ENCODE peak calls at places on chromosomes 3 and 15, in six cellular contexts. D is OCI-LY7, N is brain microvascular endothelial cell, A is left ventricle myocardium inferior, M is epithelial cell of esophagus, L is AG09309. H is an unnamed sample.

GRCh38 chr3:177836671-177837070 is 639.4 kb upstream of the TBL1XR1 start:
- DNase-seq in D (no peak), N (no peak), A (no peak), M (peak), L (no peak), H (no peak)

GRCh38 chr3:110419096-110419495 is 652.5 kb upstream of the NECTIN3 start:
- DNase-seq in D (no peak), N (no peak), A (no peak), M (peak), L (no peak), H (no peak)

GRCh38 chr15:71575474-71576045 is 234.8 kb upstream of the NR2E3 start:
- DNase-seq in D (peak), N (no peak), A (no peak), M (peak), L (no peak), H (no peak)

GRCh38 chr3:66398228-66399025 is 102.4 kb downstream of the LRIG1 start:
- DNase-seq in D (no peak), N (no peak), A (no peak), M (peak), L (no peak), H (no peak)

GRCh38 chr3:85164446-85164845 is 205.7 kb downstream of the CADM2 start:
- DNase-seq in D (no peak), N (no peak), A (no peak), M (peak), L (no peak), H (no peak)

GRCh38 chr3:113275876-113276580 is 64.7 kb downstream of the BOC start:
- DNase-seq in D (peak), N (peak), A (peak), M (peak), L (peak), H (peak)

GRCh38 chr3:46539443-46540005 is 26.6 kb downstream of the LRRC2 start:
- DNase-seq in D (peak), N (no peak), A (no peak), M (no peak), L (no peak), H (no peak)

GRCh38 chr3:196149375-196149774 is 61.8 kb downstream of the ZDHHC19 start:
- DNase-seq in D (no peak), N (peak), A (no peak), M (no peak), L (no peak), H (no peak)

GRCh38 chr3:169173231-169173630 is 490.3 kb downstream of the MECOM start:
- DNase-seq in D (no peak), N (no peak), A (no peak), M (peak), L (no peak), H (no peak)

GRCh38 chr3:9351709-9352126 is 11.1 kb upstream of the THUMPD3 start:
- DNase-seq in D (no peak), N (no peak), A (no peak), M (peak), L (no peak), H (no peak)

GRCh38 chr3:142993958-142994442 is 7.4 kb upstream of the U2SURP start:
- DNase-seq in D (peak), N (peak), A (peak), M (peak), L (peak), H (peak)

GRCh38 chr3:127588675-127589577 is 1.6 kb downstream of the TPRA1 start:
- DNase-seq in D (peak), N (peak), A (no peak), M (peak), L (peak), H (no peak)

GRCh38 chr15:48084759-48085420 is 35.9 kb upstream of the SLC24A5 start:
- DNase-seq in D (peak), N (peak), A (no peak), M (peak), L (no peak), H (no peak)

GRCh38 chr3:109944836-109945235 is 607.5 kb upstream of the DPPA4 start:
- DNase-seq in D (no peak), N (no peak), A (no peak), M (no peak), L (no peak), H (no peak)

GRCh38 chr15:40108061-40108854 is 421 bp downstream of the BMF start:
- DNase-seq in D (no peak), N (no peak), A (peak), M (peak), L (no peak), H (peak)

GRCh38 chr3:112774293-112774926 is 72.3 kb downstream of the CD200R1L start:
- DNase-seq in D (no peak), N (peak), A (no peak), M (peak), L (no peak), H (no peak)

GRCh38 chr3:126465928-126466564 is 9.6 kb downstream of the ZXDC start:
- DNase-seq in D (no peak), N (no peak), A (no peak), M (no peak), L (no peak), H (peak)

GRCh38 chr3:31847760-31848159 is 133.3 kb downstream of the OSBPL10 start:
- DNase-seq in D (no peak), N (no peak), A (no peak), M (no peak), L (no peak), H (no peak)

GRCh38 chr3:69925506-69925905 is 74.0 kb upstream of the SAMMSON start:
- DNase-seq in D (no peak), N (no peak), A (no peak), M (no peak), L (no peak), H (no peak)

DNA sequence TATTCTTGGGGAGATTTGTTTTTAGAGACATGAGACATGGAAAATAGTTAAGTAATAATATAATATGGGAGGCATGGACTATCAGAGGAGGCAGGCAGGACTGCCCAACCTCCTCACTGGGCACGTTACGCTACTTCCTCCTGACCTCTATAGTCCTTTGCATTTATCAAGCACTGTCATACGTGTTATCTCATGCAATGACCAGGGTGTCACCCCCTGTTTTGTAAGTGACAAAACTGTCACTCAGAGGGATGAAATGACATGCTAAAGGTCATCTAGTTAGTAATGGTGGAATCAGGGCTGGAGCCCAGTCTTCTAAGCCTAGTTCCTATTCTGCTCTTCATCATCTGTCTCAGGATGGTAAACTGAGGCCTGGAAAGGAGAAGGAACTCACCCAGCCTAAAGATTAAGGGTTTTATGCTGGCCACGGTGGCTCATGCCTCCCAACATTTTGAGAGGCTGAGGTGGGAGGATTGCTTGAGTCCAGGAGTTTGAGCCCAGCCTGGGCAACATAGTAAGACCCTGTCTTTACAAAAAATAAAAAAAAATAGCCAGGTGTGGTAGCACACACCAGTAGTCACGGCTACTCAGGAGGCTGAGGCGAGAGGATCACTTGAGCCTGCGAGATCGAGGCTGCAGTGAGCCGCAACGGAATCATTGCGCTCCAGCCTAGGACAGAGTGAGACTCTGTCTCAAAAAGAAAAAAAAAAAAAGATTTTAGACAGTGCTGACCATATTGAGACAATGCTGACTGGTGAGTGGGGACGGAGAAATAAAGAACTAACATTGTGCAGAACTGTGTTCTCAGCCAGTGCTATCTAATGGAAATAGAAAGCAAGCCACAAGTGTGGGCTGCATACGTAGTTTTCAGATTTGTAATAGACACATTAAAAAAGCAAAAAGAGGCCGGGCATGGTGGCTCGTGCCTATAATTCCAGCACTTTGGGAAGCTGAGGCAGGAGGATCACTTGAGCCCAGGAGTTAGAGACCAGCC is 67.0 kb downstream of the ST6GAL1 start:
- DNase-seq in D (peak), N (peak), A (no peak), M (no peak), L (no peak), H (no peak)
- H3K4me3 ChIP-seq in D (peak), N (no peak), A (no peak), M (no peak), L (no peak), H (no peak)

GRCh38 chr3:111605016-111605415 is 9.9 kb upstream of the ZBED2 start:
- DNase-seq in D (no peak), N (no peak), A (no peak), M (peak), L (no peak), H (no peak)
- TF ChIP-seq CTCF in D (no peak), N (no peak), A (no peak), M (no peak), L (no peak), H (no peak)

DNA sequence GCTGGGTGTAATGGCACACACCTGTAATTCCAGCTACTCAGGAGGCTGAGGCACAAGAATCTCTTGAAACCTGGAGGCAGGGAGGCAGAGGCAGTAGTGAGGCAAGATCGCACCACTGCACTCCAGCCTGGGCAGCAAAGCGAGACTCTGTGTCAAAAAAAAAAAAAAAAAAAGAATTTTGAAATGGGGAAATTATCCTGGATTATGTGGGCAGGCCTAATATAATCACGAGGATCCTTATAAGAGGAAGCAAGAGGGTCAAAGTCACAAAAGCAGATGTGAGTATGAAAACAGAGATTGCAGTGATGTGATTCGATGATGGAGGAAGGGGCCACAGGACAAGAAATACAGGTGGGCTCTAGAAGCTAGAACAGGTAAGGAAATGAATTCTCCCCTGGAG is 159.5 kb downstream of the LEKR1 start:
- DNase-seq in D (no peak), N (no peak), A (no peak), M (no peak), L (no peak), H (no peak)
- H3K4me3 ChIP-seq in D (no peak), N (no peak), A (no peak), M (no peak), L (no peak), H (no peak)

DNA sequence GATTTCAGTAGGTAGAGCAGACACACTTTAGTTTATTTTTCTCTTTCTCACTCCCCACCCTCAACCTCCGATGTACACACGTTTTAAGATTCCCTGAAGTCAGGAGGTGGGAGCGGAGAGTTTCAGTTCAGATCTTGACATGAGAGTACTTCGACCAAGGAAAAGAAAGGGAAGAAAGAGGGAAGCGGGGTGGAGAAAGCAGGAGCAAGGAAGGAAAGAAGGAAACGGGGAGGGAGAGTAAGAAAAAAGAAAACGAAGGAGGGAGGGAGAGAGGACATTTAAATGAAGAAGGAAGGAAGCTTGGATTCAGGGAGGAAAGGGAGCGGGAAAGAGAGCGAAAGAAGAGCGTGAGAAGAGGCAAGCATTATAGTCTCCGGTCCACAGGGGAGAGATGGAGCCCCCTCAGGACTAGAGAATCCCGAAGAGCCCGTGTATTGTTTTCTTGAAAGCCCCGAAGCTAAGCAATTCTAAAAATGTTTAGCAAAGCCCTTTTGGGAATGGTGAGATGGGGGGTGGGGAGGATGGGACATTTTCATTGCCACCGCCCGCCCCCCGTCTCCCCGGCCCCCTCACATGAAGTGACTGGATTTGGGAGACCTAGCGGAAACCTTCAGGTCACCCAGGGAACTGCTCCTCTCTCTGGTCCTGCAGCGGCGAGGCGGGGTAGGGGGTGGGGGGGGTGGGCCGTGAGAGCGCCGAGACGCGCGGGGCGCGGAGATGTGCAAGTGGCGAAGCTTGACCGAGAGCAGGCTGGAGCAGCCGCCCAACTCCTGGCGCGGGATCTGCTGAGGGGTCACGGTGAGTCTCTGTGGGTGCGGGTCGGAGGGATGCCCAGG is 942 bp upstream of the MME start:
- DNase-seq in D (peak), N (peak), A (no peak), M (no peak), L (no peak), H (no peak)
- TF ChIP-seq CTCF in D (peak), N (peak), A (no peak), M (no peak), L (peak), H (no peak)

GRCh38 chr3:50155891-50156290 is 767 bp downstream of the SEMA3F start:
- DNase-seq in D (no peak), N (no peak), A (no peak), M (peak), L (no peak), H (no peak)

GRCh38 chr3:50154840-50155490 is at the start of gene SEMA3F:
- DNase-seq in D (peak), N (peak), A (peak), M (peak), L (no peak), H (peak)

GRCh38 chr3:50154476-50154839 is 666 bp upstream of the SEMA3F start:
- DNase-seq in D (no peak), N (no peak), A (no peak), M (no peak), L (no peak), H (no peak)

GRCh38 chr3:50155491-50155878 is 361 bp downstream of the SEMA3F start:
- DNase-seq in D (no peak), N (no peak), A (no peak), M (no peak), L (no peak), H (no peak)

DNA sequence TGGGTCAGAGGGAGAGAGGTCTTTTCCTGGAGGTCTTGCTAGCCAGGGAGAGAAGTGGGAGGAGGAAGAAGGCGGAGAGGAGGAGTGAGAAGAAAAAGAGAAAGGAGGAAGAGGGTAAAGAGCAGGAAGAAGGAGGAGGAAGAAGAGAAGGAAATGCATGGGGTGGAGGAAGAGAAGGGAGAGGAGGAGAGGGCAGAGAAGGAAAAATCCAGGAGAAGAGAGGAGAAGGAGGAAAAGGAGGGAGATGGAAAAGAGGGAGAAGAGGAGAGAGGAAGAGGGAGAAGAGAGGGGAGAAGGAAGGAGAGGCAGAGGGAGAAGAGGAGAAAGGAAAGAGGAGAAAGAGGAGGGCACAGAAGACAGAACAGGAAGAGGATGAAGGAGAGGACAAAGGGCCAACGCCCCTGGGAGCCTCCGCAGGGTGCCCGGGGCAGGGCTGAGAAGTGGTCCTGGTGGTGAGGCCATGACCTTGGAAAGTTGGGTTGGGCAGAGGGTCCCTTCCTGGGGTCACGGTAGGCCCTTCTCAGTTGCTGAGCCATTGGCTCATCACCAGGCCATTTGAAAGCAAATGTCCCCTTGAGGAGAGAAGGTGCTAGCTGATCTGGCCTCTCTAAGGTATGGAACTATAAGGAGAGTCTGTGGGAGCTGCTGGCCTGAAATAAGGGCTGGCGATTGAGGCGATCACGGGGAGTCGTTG is 1.2 kb upstream of the SEMA3F start:
- DNase-seq in D (no peak), N (no peak), A (no peak), M (no peak), L (no peak), H (no peak)
- H3K4me3 ChIP-seq in D (peak), N (no peak), A (peak), M (no peak), L (no peak), H (peak)

DNA sequence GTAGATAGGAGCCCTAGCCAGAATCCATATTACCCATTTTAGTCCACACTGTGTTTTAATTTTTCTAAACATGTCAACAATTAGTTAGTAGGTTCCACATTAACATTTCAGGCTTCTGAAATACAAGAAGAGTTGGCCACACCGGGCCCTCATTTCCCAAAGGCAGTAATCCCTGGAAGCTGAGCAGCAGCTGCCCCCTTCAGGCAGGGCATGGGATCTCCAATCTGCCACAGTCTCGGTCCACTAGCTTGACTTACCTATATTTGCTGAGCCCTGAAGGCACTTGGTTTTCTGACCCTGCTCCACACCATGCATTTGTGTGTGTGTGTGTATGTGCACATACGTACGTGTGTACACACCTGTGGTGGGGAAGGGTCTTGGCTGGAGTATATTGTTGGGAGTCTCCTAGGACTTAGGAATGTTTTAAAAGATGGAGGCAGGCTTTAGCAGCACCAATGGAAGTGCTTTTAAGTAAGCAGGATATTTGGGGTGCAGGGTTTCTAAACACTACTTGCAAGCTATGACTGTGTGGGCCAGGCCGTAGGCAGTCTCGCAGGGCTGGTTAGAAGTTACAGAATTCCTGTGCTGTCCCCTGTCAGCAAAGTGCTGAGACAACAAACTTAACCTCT is 71.2 kb upstream of the SOX14 start:
- DNase-seq in D (peak), N (no peak), A (no peak), M (peak), L (no peak), H (peak)
- TF ChIP-seq CTCF in D (peak), N (no peak), A (peak), M (peak), L (no peak), H (no peak)

GRCh38 chr3:58473275-58473674 is 18.6 kb upstream of the KCTD6 start:
- DNase-seq in D (no peak), N (no peak), A (no peak), M (no peak), L (no peak), H (no peak)

GRCh38 chr3:58474348-58474911 is 17.5 kb upstream of the KCTD6 start:
- DNase-seq in D (peak), N (no peak), A (no peak), M (no peak), L (no peak), H (no peak)

GRCh38 chr3:58469096-58469495 is 22.8 kb upstream of the KCTD6 start:
- DNase-seq in D (no peak), N (no peak), A (no peak), M (no peak), L (no peak), H (no peak)

GRCh38 chr3:58470363-58471024 is 21.4 kb upstream of the KCTD6 start:
- DNase-seq in D (no peak), N (no peak), A (no peak), M (no peak), L (no peak), H (no peak)

DNA sequence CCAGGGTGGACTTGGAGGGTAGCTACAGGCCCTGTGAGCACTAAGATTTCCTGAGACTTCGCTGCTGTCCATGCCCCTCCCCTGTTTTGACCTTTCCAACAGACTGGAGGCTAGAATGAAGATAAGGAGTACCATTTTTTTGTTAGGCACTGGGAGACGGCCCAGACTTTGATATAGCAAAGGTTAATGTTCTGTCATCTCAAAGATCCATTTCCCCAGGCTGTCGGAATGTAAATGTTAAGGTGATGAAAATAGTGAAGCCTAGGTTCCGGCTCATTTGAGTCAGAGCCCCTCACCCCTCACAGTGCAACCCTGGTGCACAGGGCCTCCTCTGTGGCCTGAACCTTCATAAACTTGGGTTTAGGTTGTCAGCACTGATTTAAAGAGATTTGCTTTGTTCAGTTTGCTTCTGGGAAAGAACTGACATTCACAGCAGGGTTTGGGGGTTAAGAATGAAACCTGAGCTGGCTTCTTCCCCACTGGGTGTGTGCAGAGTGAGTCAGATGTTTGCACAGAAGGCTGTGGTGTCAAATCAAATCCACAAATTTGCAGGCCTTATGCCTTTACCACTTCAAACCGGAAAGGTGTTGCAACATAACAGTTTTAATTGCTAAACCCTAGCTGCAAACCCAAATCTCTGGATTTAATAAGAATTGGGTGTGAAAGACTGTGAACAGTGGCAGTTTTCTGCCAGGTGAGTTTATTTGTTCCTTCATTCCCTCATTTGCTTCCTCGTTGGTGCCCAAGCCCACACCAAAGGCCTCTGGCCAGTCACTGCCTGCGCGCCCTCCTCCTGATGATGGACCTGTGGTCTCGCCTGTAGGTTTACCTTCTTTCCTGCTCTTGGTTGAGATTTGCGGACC is 20.6 kb upstream of the KCTD6 start:
- DNase-seq in D (no peak), N (peak), A (no peak), M (peak), L (peak), H (no peak)
- H3K4me3 ChIP-seq in D (no peak), N (no peak), A (no peak), M (no peak), L (no peak), H (no peak)

H was measured in psoas muscle.